ENCODE peak calls at places on chromosome 19, in five cellular contexts. K is T-helper 1 cell, F is nephron progenitor cell, S is ovary, V is germinal center. B is an unnamed sample.

GRCh38 chr19:40567040-40567749 is 9.5 kb upstream of the SHKBP1 start:
- DNase-seq in K (no peak), F (peak; percentile 32), S (no peak), V (no peak), B (no peak)

GRCh38 chr19:42450314-42450934 is 7.7 kb upstream of the CXCL17 start:
- DNase-seq in K (peak; percentile 47), F (peak; percentile 67), S (peak; percentile 66), V (peak; percentile 87), B (peak; percentile 70)

GRCh38 chr19:4877753-4878490 is 10.5 kb upstream of the PLIN3 start:
- DNase-seq in K (no peak), F (peak; percentile 38), S (no peak), V (no peak), B (no peak)

GRCh38 chr19:7197169-7197759 is 97.0 kb downstream of the INSR start:
- DNase-seq in K (peak; percentile 61), F (peak; percentile 85), S (peak; percentile 95), V (peak; percentile 85), B (peak; percentile 92)

GRCh38 chr19:45745606-45746005 is 12.4 kb downstream of the MEIOSIN start:
- DNase-seq in K (no peak), F (no peak), S (no peak), V (no peak), B (no peak)

GRCh38 chr19:52622261-52622660 is 15.9 kb downstream of the ZNF83 start:
- DNase-seq in K (no peak), F (no peak), S (no peak), V (no peak), B (no peak)

GRCh38 chr19:10551698-10552301 is 8.1 kb downstream of the ATG4D start:
- DNase-seq in K (no peak), F (no peak), S (no peak), V (no peak), B (peak; percentile 30)

GRCh38 chr19:58046856-58047255 is 12.2 kb upstream of the ZNF135 start:
- DNase-seq in K (no peak), F (no peak), S (no peak), V (no peak), B (no peak)

GRCh38 chr19:15869109-15869555 is 28.7 kb downstream of the CYP4F2 start:
- DNase-seq in K (no peak), F (no peak), S (no peak), V (peak; percentile 42), B (no peak)

GRCh38 chr19:19064811-19065745 is 1.3 kb downstream of the SLC25A42 start:
- DNase-seq in K (no peak), F (peak; percentile 30), S (no peak), V (peak; percentile 51), B (peak; percentile 38)

GRCh38 chr19:43610493-43610892 is 1.4 kb upstream of the SRRM5 start:
- DNase-seq in K (no peak), F (no peak), S (no peak), V (no peak), B (no peak)

GRCh38 chr19:4636151-4636717 is 3.1 kb upstream of the TNFAIP8L1 start:
- DNase-seq in K (peak; percentile 58), F (peak; percentile 93), S (peak; percentile 82), V (peak; percentile 82), B (peak; percentile 87)

GRCh38 chr19:46461537-46461936 is 9.8 kb downstream of the PNMA8A start:
- DNase-seq in K (no peak), F (no peak), S (no peak), V (no peak), B (no peak)

GRCh38 chr19:33428627-33429013 is 55.1 kb downstream of the CEBPG start:
- DNase-seq in K (no peak), F (no peak), S (no peak), V (no peak), B (no peak)

GRCh38 chr19:41646589-41647204 is 19.8 kb upstream of the CEACAM4 start:
- DNase-seq in K (no peak), F (peak; percentile 4), S (no peak), V (peak; percentile 52), B (no peak)

GRCh38 chr19:29495971-29496441 is 29.8 kb upstream of the VSTM2B start:
- DNase-seq in K (no peak), F (no peak), S (peak; percentile 11), V (no peak), B (no peak)

GRCh38 chr19:23978068-23978467 is 63.4 kb downstream of the ZNF726 start:
- DNase-seq in K (no peak), F (no peak), S (no peak), V (no peak), B (no peak)

GRCh38 chr19:40756502-40757110 is 5.6 kb downstream of the SNRPA start:
- DNase-seq in K (no peak), F (no peak), S (no peak), V (no peak), B (no peak)

GRCh38 chr19:35449347-35450043 is 1.4 kb downstream of the FFAR2 start:
- DNase-seq in K (no peak), F (no peak), S (no peak), V (no peak), B (no peak)

GRCh38 chr19:18112989-18113478 is 15.5 kb downstream of the MAST3 start:
- DNase-seq in K (no peak), F (peak; percentile 93), S (peak; percentile 89), V (peak; percentile 67), B (peak; percentile 81)

GRCh38 chr19:7590256-7590655 is 5.4 kb upstream of the CAMSAP3 start:
- DNase-seq in K (no peak), F (no peak), S (no peak), V (no peak), B (peak; percentile 27)

GRCh38 chr19:3881272-3882040 is 971 bp downstream of the ATCAY start:
- DNase-seq in K (no peak), F (no peak), S (no peak), V (no peak), B (no peak)

GRCh38 chr19:13154241-13154778 is 4.1 kb downstream of the IER2 start:
- DNase-seq in K (no peak), F (peak; percentile 46), S (peak; percentile 93), V (peak; percentile 34), B (no peak)

GRCh38 chr19:43372462-43372861 is 19.0 kb downstream of the CD177 start:
- DNase-seq in K (no peak), F (no peak), S (no peak), V (no peak), B (no peak)

GRCh38 chr19:56350416-56351045 is 35.9 kb upstream of the ZSCAN5A start:
- DNase-seq in K (no peak), F (peak; percentile 51), S (no peak), V (peak; percentile 34), B (peak; percentile 66)

GRCh38 chr19:23520441-23520840 is 125.2 kb upstream of the ZNF91 start:
- DNase-seq in K (no peak), F (no peak), S (no peak), V (no peak), B (no peak)

GRCh38 chr19:45659096-45659729 is 8.8 kb upstream of the GIPR start:
- DNase-seq in K (no peak), F (no peak), S (no peak), V (no peak), B (no peak)

GRCh38 chr19:45817010-45817724 is 2.1 kb upstream of the RSPH6A start:
- DNase-seq in K (peak; percentile 91), F (peak; percentile 99), S (peak; percentile 96), V (peak; percentile 97), B (peak; percentile 97)

GRCh38 chr19:17424743-17425365 is 5.0 kb downstream of the MVB12A start:
- DNase-seq in K (no peak), F (peak; percentile 91), S (peak; percentile 80), V (peak; percentile 51), B (peak; percentile 50)

B was measured in B cell.